ENCODE peak calls at places on chromosomes 16 and 17, in six cellular contexts. One of them, this sample, is unnamed.

GRCh38 chr16:81329947-81330346 is 15.2 kb downstream of the GAN start:
- DNase-seq in retina: no peak
- DNase-seq in testis: no peak
- DNase-seq in NCI-H2081: no peak
- DNase-seq in activated T-cell treated with anti-CD3 and anti-CD28 coated beads, Interleukin-2, amount 50 U/mL, for 72 hours: no peak
- DNase-seq in small intestine: no peak
- DNase-seq in this sample: no peak

GRCh38 chr16:75452464-75453190 is 11.9 kb downstream of the TMEM170A start:
- DNase-seq in activated T-cell treated with anti-CD3 and anti-CD28 coated beads, Interleukin-2, amount 50 U/mL, for 72 hours: no peak
- DNase-seq in small intestine: peak; percentile 73
- DNase-seq in NCI-H2081: no peak
- DNase-seq in testis: no peak
- DNase-seq in retina: no peak
- DNase-seq in this sample: no peak

GRCh38 chr17:34847939-34848338 is 113.3 kb downstream of the CCT6B start:
- DNase-seq in retina: no peak
- DNase-seq in NCI-H2081: no peak
- DNase-seq in activated T-cell treated with anti-CD3 and anti-CD28 coated beads, Interleukin-2, amount 50 U/mL, for 72 hours: no peak
- DNase-seq in small intestine: no peak
- DNase-seq in testis: no peak
- DNase-seq in this sample: no peak

GRCh38 chr17:60093694-60094093 is 15.0 kb upstream of the HEATR6 start:
- DNase-seq in NCI-H2081: no peak
- DNase-seq in testis: no peak
- DNase-seq in retina: no peak
- DNase-seq in small intestine: no peak
- DNase-seq in activated T-cell treated with anti-CD3 and anti-CD28 coated beads, Interleukin-2, amount 50 U/mL, for 72 hours: no peak
- DNase-seq in this sample: no peak

GRCh38 chr17:8151641-8152111 is 528 bp downstream of the PER1 start:
- DNase-seq in testis: peak; percentile 91
- DNase-seq in small intestine: peak; percentile 77
- DNase-seq in activated T-cell treated with anti-CD3 and anti-CD28 coated beads, Interleukin-2, amount 50 U/mL, for 72 hours: peak; percentile 33
- DNase-seq in retina: no peak
- DNase-seq in NCI-H2081: no peak
- DNase-seq in this sample: no peak

GRCh38 chr16:82061861-82062525 is 26.9 kb downstream of the HSD17B2 start:
- DNase-seq in activated T-cell treated with anti-CD3 and anti-CD28 coated beads, Interleukin-2, amount 50 U/mL, for 72 hours: peak; percentile 17
- DNase-seq in retina: no peak
- DNase-seq in NCI-H2081: no peak
- DNase-seq in testis: no peak
- DNase-seq in small intestine: peak; percentile 52
- DNase-seq in this sample: no peak

GRCh38 chr16:22397931-22398330 is 23.5 kb upstream of the CDR2 start:
- DNase-seq in testis: no peak
- DNase-seq in small intestine: no peak
- DNase-seq in retina: no peak
- DNase-seq in NCI-H2081: no peak
- DNase-seq in activated T-cell treated with anti-CD3 and anti-CD28 coated beads, Interleukin-2, amount 50 U/mL, for 72 hours: no peak
- DNase-seq in this sample: no peak

GRCh38 chr17:8705427-8705826 is 39.2 kb downstream of the CCDC42 start:
- DNase-seq in testis: no peak
- DNase-seq in activated T-cell treated with anti-CD3 and anti-CD28 coated beads, Interleukin-2, amount 50 U/mL, for 72 hours: no peak
- DNase-seq in retina: no peak
- DNase-seq in NCI-H2081: no peak
- DNase-seq in small intestine: no peak
- DNase-seq in this sample: no peak

GRCh38 chr17:38603786-38604478 is 1.8 kb downstream of the SRCIN1 start:
- DNase-seq in NCI-H2081: no peak
- DNase-seq in small intestine: no peak
- DNase-seq in testis: no peak
- DNase-seq in activated T-cell treated with anti-CD3 and anti-CD28 coated beads, Interleukin-2, amount 50 U/mL, for 72 hours: no peak
- DNase-seq in retina: no peak
- DNase-seq in this sample: no peak

GRCh38 chr16:66695935-66696668 is 441 bp downstream of the CMTM4 start:
- DNase-seq in NCI-H2081: peak; percentile 29
- DNase-seq in retina: peak; percentile 54
- DNase-seq in testis: peak; percentile 30
- DNase-seq in activated T-cell treated with anti-CD3 and anti-CD28 coated beads, Interleukin-2, amount 50 U/mL, for 72 hours: no peak
- DNase-seq in small intestine: peak; percentile 80
- DNase-seq in this sample: peak; percentile 67

GRCh38 chr17:31313982-31314787 is at the start of gene EVI2B:
- DNase-seq in NCI-H2081: no peak
- DNase-seq in small intestine: peak; percentile 72
- DNase-seq in testis: no peak
- DNase-seq in retina: no peak
- DNase-seq in activated T-cell treated with anti-CD3 and anti-CD28 coated beads, Interleukin-2, amount 50 U/mL, for 72 hours: no peak
- DNase-seq in this sample: peak; percentile 75

GRCh38 chr17:40015005-40015997 is at the start of gene CSF3:
- DNase-seq in retina: no peak
- DNase-seq in NCI-H2081: peak; percentile 16
- DNase-seq in testis: no peak
- DNase-seq in small intestine: peak; percentile 59
- DNase-seq in activated T-cell treated with anti-CD3 and anti-CD28 coated beads, Interleukin-2, amount 50 U/mL, for 72 hours: no peak
- DNase-seq in this sample: no peak

GRCh38 chr16:85555549-85556455 is 57.3 kb upstream of the GSE1 start:
- DNase-seq in testis: peak; percentile 49
- DNase-seq in small intestine: peak; percentile 70
- DNase-seq in NCI-H2081: peak; percentile 73
- DNase-seq in activated T-cell treated with anti-CD3 and anti-CD28 coated beads, Interleukin-2, amount 50 U/mL, for 72 hours: peak; percentile 32
- DNase-seq in retina: peak; percentile 64
- DNase-seq in this sample: peak; percentile 15

GRCh38 chr17:74780443-74781238 is 4.5 kb upstream of the NAT9 start:
- DNase-seq in NCI-H2081: no peak
- DNase-seq in activated T-cell treated with anti-CD3 and anti-CD28 coated beads, Interleukin-2, amount 50 U/mL, for 72 hours: peak; percentile 29
- DNase-seq in retina: no peak
- DNase-seq in small intestine: peak; percentile 57
- DNase-seq in testis: no peak
- DNase-seq in this sample: peak; percentile 70

GRCh38 chr17:71757156-71757555 is 363.7 kb upstream of the SOX9 start:
- DNase-seq in retina: no peak
- DNase-seq in activated T-cell treated with anti-CD3 and anti-CD28 coated beads, Interleukin-2, amount 50 U/mL, for 72 hours: no peak
- DNase-seq in small intestine: no peak
- DNase-seq in NCI-H2081: no peak
- DNase-seq in testis: no peak
- DNase-seq in this sample: no peak

GRCh38 chr17:50618941-50619340 is 15.7 kb upstream of the ABCC3 start:
- DNase-seq in activated T-cell treated with anti-CD3 and anti-CD28 coated beads, Interleukin-2, amount 50 U/mL, for 72 hours: no peak
- DNase-seq in NCI-H2081: no peak
- DNase-seq in testis: no peak
- DNase-seq in small intestine: no peak
- DNase-seq in retina: no peak
- DNase-seq in this sample: no peak

GRCh38 chr17:46001390-46002310 is 2.6 kb downstream of the STH start:
- DNase-seq in retina: no peak
- DNase-seq in activated T-cell treated with anti-CD3 and anti-CD28 coated beads, Interleukin-2, amount 50 U/mL, for 72 hours: no peak
- DNase-seq in testis: no peak
- DNase-seq in small intestine: no peak
- DNase-seq in NCI-H2081: no peak
- DNase-seq in this sample: no peak

GRCh38 chr17:31918701-31919128 is 17.2 kb upstream of the UTP6 start:
- DNase-seq in NCI-H2081: no peak
- DNase-seq in testis: no peak
- DNase-seq in activated T-cell treated with anti-CD3 and anti-CD28 coated beads, Interleukin-2, amount 50 U/mL, for 72 hours: no peak
- DNase-seq in retina: no peak
- DNase-seq in small intestine: no peak
- DNase-seq in this sample: no peak

GRCh38 chr16:65071371-65072311 is 50.2 kb downstream of the CDH11 start:
- DNase-seq in NCI-H2081: no peak
- DNase-seq in activated T-cell treated with anti-CD3 and anti-CD28 coated beads, Interleukin-2, amount 50 U/mL, for 72 hours: no peak
- DNase-seq in small intestine: no peak
- DNase-seq in retina: peak; percentile 83
- DNase-seq in testis: peak; percentile 27
- DNase-seq in this sample: no peak

GRCh38 chr16:59698341-59698979 is 964.3 kb upstream of the GOT2 start:
- DNase-seq in retina: peak; percentile 20
- DNase-seq in NCI-H2081: no peak
- DNase-seq in small intestine: no peak
- DNase-seq in testis: no peak
- DNase-seq in activated T-cell treated with anti-CD3 and anti-CD28 coated beads, Interleukin-2, amount 50 U/mL, for 72 hours: no peak
- DNase-seq in this sample: no peak

This sample was measured in MM.1S.